ENCODE peak calls at places on chromosomes 5 and 9, in five cellular contexts. One of them, this sample, is unnamed.
A peak's percentile ranks its signal among the peaks of the same experiment; 100 is the strongest.

GRCh38 chr9:133737774-133738038 is 446 bp downstream of the SARDH start:
- DNase-seq in GM04503: no peak
- DNase-seq in amniotic stem cell: no peak
- DNase-seq in endothelial cell: no peak
- DNase-seq in posterior cingulate gyrus: no peak
- DNase-seq in this sample: no peak

GRCh38 chr9:137280478-137281344 is 3.2 kb downstream of the TOR4A start:
- DNase-seq in amniotic stem cell: no peak
- DNase-seq in endothelial cell: peak; percentile 71
- DNase-seq in GM04503: no peak
- DNase-seq in posterior cingulate gyrus: peak; percentile 72
- DNase-seq in this sample: peak; percentile 38

GRCh38 chr5:92391-93220 is 638 bp downstream of the PLEKHG4B start:
- DNase-seq in endothelial cell: peak; percentile 26
- DNase-seq in posterior cingulate gyrus: peak; percentile 72
- DNase-seq in amniotic stem cell: no peak
- DNase-seq in GM04503: no peak
- DNase-seq in this sample: no peak

GRCh38 chr9:108580021-108580439 is 275.8 kb downstream of the ACTL7B start:
- DNase-seq in posterior cingulate gyrus: peak; percentile 92
- DNase-seq in GM04503: peak; percentile 48
- DNase-seq in endothelial cell: no peak
- DNase-seq in amniotic stem cell: no peak
- DNase-seq in this sample: no peak

GRCh38 chr5:4254736-4255135 is 659.1 kb downstream of the IRX1 start:
- DNase-seq in endothelial cell: no peak
- DNase-seq in posterior cingulate gyrus: no peak
- DNase-seq in GM04503: no peak
- DNase-seq in amniotic stem cell: no peak
- DNase-seq in this sample: no peak

GRCh38 chr5:158422653-158423505 is 563.9 kb upstream of the CLINT1 start:
- DNase-seq in amniotic stem cell: no peak
- DNase-seq in posterior cingulate gyrus: no peak
- DNase-seq in GM04503: no peak
- DNase-seq in endothelial cell: no peak
- DNase-seq in this sample: no peak

GRCh38 chr5:148653840-148654781 is at the start of gene HTR4:
- DNase-seq in amniotic stem cell: no peak
- DNase-seq in endothelial cell: peak; percentile 22
- DNase-seq in GM04503: no peak
- DNase-seq in posterior cingulate gyrus: peak; percentile 76
- DNase-seq in this sample: no peak

GRCh38 chr5:88675159-88675757 is 207.7 kb downstream of the MEF2C start:
- DNase-seq in amniotic stem cell: no peak
- DNase-seq in GM04503: no peak
- DNase-seq in posterior cingulate gyrus: peak; percentile 88
- DNase-seq in endothelial cell: no peak
- DNase-seq in this sample: no peak

GRCh38 chr5:119452373-119453044 is at the start of gene HSD17B4:
- DNase-seq in posterior cingulate gyrus: peak; percentile 99
- DNase-seq in GM04503: peak; percentile 47
- DNase-seq in amniotic stem cell: peak; percentile 34
- DNase-seq in endothelial cell: peak; percentile 78
- DNase-seq in this sample: peak; percentile 91

GRCh38 chr5:418681-419121 is 24.3 kb upstream of the EXOC3 start:
- DNase-seq in posterior cingulate gyrus: peak; percentile 85
- DNase-seq in GM04503: no peak
- DNase-seq in endothelial cell: no peak
- DNase-seq in amniotic stem cell: no peak
- DNase-seq in this sample: peak; percentile 37

GRCh38 chr5:137565450-137565849 is 66.3 kb upstream of the SPOCK1 start:
- DNase-seq in endothelial cell: no peak
- DNase-seq in posterior cingulate gyrus: no peak
- DNase-seq in amniotic stem cell: no peak
- DNase-seq in GM04503: peak; percentile 79
- DNase-seq in this sample: no peak

GRCh38 chr5:31504520-31504919 is 27.4 kb downstream of the DROSHA start:
- DNase-seq in GM04503: no peak
- DNase-seq in posterior cingulate gyrus: no peak
- DNase-seq in amniotic stem cell: no peak
- DNase-seq in endothelial cell: no peak
- DNase-seq in this sample: no peak

GRCh38 chr5:2776338-2777302 is 25.1 kb upstream of the IRX2 start:
- DNase-seq in amniotic stem cell: no peak
- DNase-seq in GM04503: no peak
- DNase-seq in posterior cingulate gyrus: no peak
- DNase-seq in endothelial cell: no peak
- DNase-seq in this sample: no peak

GRCh38 chr9:14198544-14199510 is 115.1 kb downstream of the NFIB start:
- DNase-seq in amniotic stem cell: no peak
- DNase-seq in endothelial cell: no peak
- DNase-seq in GM04503: no peak
- DNase-seq in posterior cingulate gyrus: peak; percentile 83
- DNase-seq in this sample: peak; percentile 68

GRCh38 chr9:22111176-22111870 is 102.2 kb upstream of the CDKN2B start:
- DNase-seq in GM04503: no peak
- DNase-seq in endothelial cell: no peak
- DNase-seq in posterior cingulate gyrus: no peak
- DNase-seq in amniotic stem cell: no peak
- DNase-seq in this sample: no peak

This sample was measured in pancreas.